ENCODE peak calls at places on chromosome 1, in four cellular contexts. I is heart left ventricle, B is fibroblast of mammary gland, P is brain microvascular endothelial cell. K is an unnamed sample.

GRCh38 chr1:244761279-244761678 is 74.2 kb upstream of the COX20 start:
- DNase-seq in B (no peak), I (no peak), P (no peak), K (no peak)

GRCh38 chr1:208808301-208808700 is 564.1 kb upstream of the PLXNA2 start:
- DNase-seq in B (no peak), P (no peak), I (no peak), K (no peak)

GRCh38 chr1:208187499-208188041 is 56.6 kb downstream of the PLXNA2 start:
- DNase-seq in P (no peak), I (no peak), B (no peak), K (no peak)

GRCh38 chr1:91804546-91805023 is 81.4 kb downstream of the TGFBR3 start:
- DNase-seq in B (peak), P (peak), I (no peak), K (no peak)

GRCh38 chr1:42927274-42927841 is 31.3 kb downstream of the SLC2A1 start:
- DNase-seq in I (no peak), P (no peak), B (no peak), K (no peak)

GRCh38 chr1:229874609-229875008 is 192.4 kb upstream of the GALNT2 start:
- DNase-seq in I (no peak), B (no peak), P (no peak), K (no peak)

GRCh38 chr1:211829343-211830054 is 1.1 kb downstream of the LPGAT1 start:
- DNase-seq in I (peak), P (no peak), B (no peak), K (no peak)

GRCh38 chr1:227070638-227071285 is 130.7 kb downstream of the COQ8A start:
- DNase-seq in B (no peak), P (no peak), I (no peak), K (no peak)

GRCh38 chr1:10267319-10267718 is 56.9 kb downstream of the KIF1B start:
- DNase-seq in I (no peak), P (no peak), B (peak), K (no peak)

GRCh38 chr1:77671836-77672235 is 10.6 kb downstream of the ZZZ3 start:
- DNase-seq in B (peak), I (no peak), P (peak), K (no peak)

GRCh38 chr1:98403981-98404380 is 257.5 kb upstream of the SNX7 start:
- DNase-seq in I (no peak), B (no peak), P (no peak), K (no peak)

GRCh38 chr1:98410082-98410481 is 251.4 kb upstream of the SNX7 start:
- DNase-seq in P (no peak), I (no peak), B (no peak), K (no peak)

GRCh38 chr1:98406346-98407088 is 255.0 kb upstream of the SNX7 start:
- DNase-seq in B (no peak), P (no peak), I (no peak), K (no peak)

GRCh38 chr1:98402860-98403259 is 258.7 kb upstream of the SNX7 start:
- DNase-seq in B (no peak), I (no peak), P (no peak), K (no peak)

DNA sequence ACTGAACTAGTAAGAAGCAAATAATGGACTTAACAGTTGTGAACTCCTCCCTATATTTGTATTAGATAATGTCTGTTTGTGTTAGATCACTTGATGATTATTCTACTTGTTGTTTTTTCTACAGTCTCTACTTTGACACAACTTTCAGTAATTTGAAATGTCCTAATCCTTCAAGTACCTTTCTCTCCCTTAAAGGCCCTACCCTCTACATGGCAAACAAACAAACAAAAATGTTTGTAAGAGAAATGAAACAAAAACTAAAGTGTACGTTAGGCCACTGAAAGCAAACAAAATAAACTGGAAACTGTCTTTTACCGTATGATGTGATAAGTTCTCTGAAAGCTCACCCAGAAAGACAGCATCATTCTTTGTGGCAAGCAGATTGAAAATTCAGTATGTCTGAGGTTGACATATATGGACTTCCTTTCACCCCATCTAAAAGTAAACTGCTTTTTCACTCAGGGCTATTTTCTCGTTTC is 255.9 kb upstream of the SNX7 start:
- DNase-seq in I (no peak), P (no peak), B (no peak), K (no peak)
- H3K4me3 ChIP-seq in I (no peak), P (no peak), B (no peak), K (no peak)

GRCh38 chr1:94463056-94463764 is 45.0 kb downstream of the ABCD3 start:
- DNase-seq in P (no peak), B (no peak), I (no peak), K (no peak)

GRCh38 chr1:94456736-94457135 is 38.5 kb downstream of the ABCD3 start:
- DNase-seq in P (peak), B (no peak), I (no peak), K (no peak)

GRCh38 chr1:94463765-94464330 is 45.7 kb downstream of the ABCD3 start:
- DNase-seq in B (peak), I (no peak), P (peak), K (no peak)

GRCh38 chr1:94462606-94463005 is 44.4 kb downstream of the ABCD3 start:
- DNase-seq in B (no peak), P (no peak), I (no peak), K (no peak)
- TF ChIP-seq CTCF in B (no peak), P (no peak), I (no peak), K (no peak)

GRCh38 chr1:113987259-113987658 is 8.0 kb downstream of the OLFML3 start:
- DNase-seq in B (no peak), P (no peak), I (no peak), K (no peak)

GRCh38 chr1:113982955-113983742 is 3.9 kb downstream of the OLFML3 start:
- DNase-seq in B (no peak), P (no peak), I (no peak), K (no peak)

GRCh38 chr1:113984710-113985109 is 5.4 kb downstream of the OLFML3 start:
- DNase-seq in P (no peak), B (no peak), I (peak), K (no peak)

GRCh38 chr1:113983826-113984225 is 4.6 kb downstream of the OLFML3 start:
- DNase-seq in I (no peak), P (no peak), B (no peak), K (no peak)

DNA sequence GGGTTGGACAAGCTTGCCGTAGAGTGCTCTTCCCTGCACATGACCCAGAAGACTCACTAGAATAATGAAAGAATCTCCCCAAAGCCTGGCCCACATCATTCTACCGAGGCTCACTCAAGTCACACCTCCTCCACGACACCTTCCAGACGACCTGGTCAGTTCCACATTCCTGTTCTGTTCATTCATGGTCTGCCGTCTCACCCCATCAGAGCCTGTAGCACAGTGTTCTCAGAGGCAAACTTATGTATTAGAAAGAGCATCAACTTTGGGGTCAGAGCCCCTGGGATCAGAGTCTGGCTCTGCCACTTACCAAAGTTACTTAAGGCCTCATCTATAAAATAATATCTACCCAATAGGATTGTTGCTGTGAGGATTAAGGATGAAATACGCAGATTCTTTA is 7.5 kb downstream of the OLFML3 start:
- DNase-seq in P (no peak), B (no peak), I (no peak), K (no peak)
- H3K4me3 ChIP-seq in P (no peak), B (no peak), I (no peak), K (no peak)

DNA sequence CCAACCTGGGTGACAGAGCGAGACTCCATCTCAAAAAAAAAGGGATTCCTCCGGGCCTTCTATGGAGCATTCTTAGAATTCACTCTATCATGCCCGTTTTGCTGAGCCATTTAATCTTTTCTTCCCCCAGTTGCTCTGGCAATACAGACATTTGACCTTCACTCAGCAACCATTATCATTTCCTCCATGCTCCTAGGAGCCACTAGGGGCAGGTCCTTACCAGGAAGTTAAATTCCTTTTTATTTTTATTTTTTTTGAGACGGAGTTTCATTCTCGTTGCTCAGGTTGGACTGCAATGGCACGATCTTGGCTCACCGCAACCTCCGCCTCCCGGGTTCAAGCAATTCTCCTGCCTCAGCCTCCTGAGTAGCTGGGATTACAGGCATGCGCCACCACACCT is 9.7 kb upstream of the CGN start:
- DNase-seq in B (no peak), P (no peak), I (no peak), K (no peak)
- TF ChIP-seq CTCF in B (peak), P (peak), I (no peak), K (no peak)

GRCh38 chr1:145944532-145944931 is 13.3 kb downstream of the LIX1L start:
- DNase-seq in B (no peak), P (no peak), I (no peak), K (no peak)

GRCh38 chr1:145947551-145947950 is 10.3 kb downstream of the LIX1L start:
- DNase-seq in P (no peak), I (no peak), B (no peak), K (no peak)

GRCh38 chr1:145946477-145946986 is 11.3 kb downstream of the LIX1L start:
- DNase-seq in I (no peak), P (no peak), B (no peak), K (no peak)

GRCh38 chr1:145942405-145942804 is 15.1 kb upstream of the RBM8A start:
- DNase-seq in B (no peak), P (no peak), I (no peak), K (no peak)

DNA sequence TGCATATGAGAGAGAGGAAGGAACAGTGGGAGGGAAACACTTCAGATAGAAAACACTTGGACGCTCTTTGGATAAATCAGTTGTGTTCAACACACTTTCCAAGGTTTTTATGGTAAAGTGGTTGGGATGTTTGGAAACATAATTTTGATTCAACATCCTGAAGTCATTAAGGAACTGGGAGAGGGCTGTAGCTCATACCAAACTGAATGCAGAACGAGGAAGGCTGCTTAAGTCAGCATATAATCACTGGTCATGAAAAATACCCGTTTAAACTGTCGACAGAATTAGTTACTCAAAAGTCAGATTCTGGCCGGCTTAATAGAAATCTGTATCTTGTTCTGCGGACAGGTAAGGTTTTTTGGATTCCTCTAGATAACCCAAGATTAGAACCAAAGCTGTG is 14.9 kb downstream of the LIX1L start:
- DNase-seq in I (no peak), B (no peak), P (no peak), K (no peak)
- H3K4me3 ChIP-seq in I (no peak), B (no peak), P (no peak), K (no peak)

GRCh38 chr1:153727463-153728304 is at the start of gene INTS3:
- DNase-seq in P (peak), I (peak), B (peak), K (peak)
- TF ChIP-seq CTCF in P (peak), I (no peak), B (no peak), K (no peak)

GRCh38 chr1:12595839-12596821 is 21.9 kb downstream of the DHRS3 start:
- DNase-seq in P (peak), B (peak), I (peak), K (peak)

GRCh38 chr1:12594490-12594889 is 23.5 kb downstream of the DHRS3 start:
- DNase-seq in I (peak), B (no peak), P (no peak), K (no peak)

GRCh38 chr1:12593621-12594066 is 24.4 kb downstream of the DHRS3 start:
- DNase-seq in P (peak), I (peak), B (peak), K (no peak)

GRCh38 chr1:12597792-12598191 is 20.2 kb downstream of the DHRS3 start:
- DNase-seq in I (peak), B (no peak), P (no peak), K (no peak)

GRCh38 chr1:12594966-12595838 is 22.8 kb downstream of the DHRS3 start:
- DNase-seq in B (peak), I (peak), P (peak), K (no peak)
- H3K4me3 ChIP-seq in B (peak), I (peak), P (peak), K (peak)

K was measured in AG04449.